ENCODE peak calls at places on chromosomes 2 and 18, in six cellular contexts. One of them, this sample, is unnamed.

GRCh38 chr2:102726128-102727087 is 35.4 kb upstream of the TMEM182 start:
- DNase-seq in stimulated activated CD4-positive, alpha-beta T cell treated with anti-CD3 and anti-CD28 coated beads, TNF-alpha, amount 100 ng/mL, for 1 hour: no peak
- DNase-seq in activated CD4-positive, alpha-beta T cell treated with anti-CD3 and anti-CD28 coated beads for 4 hours: no peak
- DNase-seq in stomach: peak; percentile 43
- DNase-seq in stromal cell of bone marrow: no peak
- DNase-seq in kidney tubule cell: no peak
- DNase-seq in this sample: no peak

GRCh38 chr2:74908763-74909444 is 49.5 kb upstream of the POLE4 start:
- DNase-seq in stimulated activated CD4-positive, alpha-beta T cell treated with anti-CD3 and anti-CD28 coated beads, TNF-alpha, amount 100 ng/mL, for 1 hour: no peak
- DNase-seq in activated CD4-positive, alpha-beta T cell treated with anti-CD3 and anti-CD28 coated beads for 4 hours: no peak
- DNase-seq in stomach: no peak
- DNase-seq in stromal cell of bone marrow: no peak
- DNase-seq in kidney tubule cell: peak; percentile 8
- DNase-seq in this sample: no peak

GRCh38 chr2:76749858-76750257 is 772.3 kb downstream of the LRRTM4 start:
- DNase-seq in stimulated activated CD4-positive, alpha-beta T cell treated with anti-CD3 and anti-CD28 coated beads, TNF-alpha, amount 100 ng/mL, for 1 hour: no peak
- DNase-seq in activated CD4-positive, alpha-beta T cell treated with anti-CD3 and anti-CD28 coated beads for 4 hours: no peak
- DNase-seq in stomach: no peak
- DNase-seq in stromal cell of bone marrow: no peak
- DNase-seq in kidney tubule cell: no peak
- DNase-seq in this sample: peak; percentile 56

GRCh38 chr2:175062787-175063585 is 57.8 kb upstream of the CHN1 start:
- DNase-seq in stimulated activated CD4-positive, alpha-beta T cell treated with anti-CD3 and anti-CD28 coated beads, TNF-alpha, amount 100 ng/mL, for 1 hour: no peak
- DNase-seq in activated CD4-positive, alpha-beta T cell treated with anti-CD3 and anti-CD28 coated beads for 4 hours: no peak
- DNase-seq in stomach: no peak
- DNase-seq in stromal cell of bone marrow: no peak
- DNase-seq in kidney tubule cell: no peak
- DNase-seq in this sample: no peak

GRCh38 chr2:121189011-121189410 is 96.0 kb downstream of the TFCP2L1 start:
- DNase-seq in stimulated activated CD4-positive, alpha-beta T cell treated with anti-CD3 and anti-CD28 coated beads, TNF-alpha, amount 100 ng/mL, for 1 hour: no peak
- DNase-seq in activated CD4-positive, alpha-beta T cell treated with anti-CD3 and anti-CD28 coated beads for 4 hours: no peak
- DNase-seq in stomach: no peak
- DNase-seq in stromal cell of bone marrow: no peak
- DNase-seq in kidney tubule cell: no peak
- DNase-seq in this sample: no peak

GRCh38 chr2:239721991-239722759 is 303.0 kb downstream of the NDUFA10 start:
- DNase-seq in stimulated activated CD4-positive, alpha-beta T cell treated with anti-CD3 and anti-CD28 coated beads, TNF-alpha, amount 100 ng/mL, for 1 hour: no peak
- DNase-seq in activated CD4-positive, alpha-beta T cell treated with anti-CD3 and anti-CD28 coated beads for 4 hours: no peak
- DNase-seq in stomach: peak; percentile 16
- DNase-seq in stromal cell of bone marrow: no peak
- DNase-seq in kidney tubule cell: no peak
- DNase-seq in this sample: no peak

GRCh38 chr2:3639653-3640052 is 18.3 kb upstream of the ALLC start:
- DNase-seq in stimulated activated CD4-positive, alpha-beta T cell treated with anti-CD3 and anti-CD28 coated beads, TNF-alpha, amount 100 ng/mL, for 1 hour: no peak
- DNase-seq in activated CD4-positive, alpha-beta T cell treated with anti-CD3 and anti-CD28 coated beads for 4 hours: no peak
- DNase-seq in stomach: peak; percentile 20
- DNase-seq in stromal cell of bone marrow: no peak
- DNase-seq in kidney tubule cell: no peak
- DNase-seq in this sample: no peak

GRCh38 chr18:9147440-9148238 is 11.1 kb downstream of the ANKRD12 start:
- DNase-seq in stimulated activated CD4-positive, alpha-beta T cell treated with anti-CD3 and anti-CD28 coated beads, TNF-alpha, amount 100 ng/mL, for 1 hour: no peak
- DNase-seq in activated CD4-positive, alpha-beta T cell treated with anti-CD3 and anti-CD28 coated beads for 4 hours: peak; percentile 16
- DNase-seq in stomach: no peak
- DNase-seq in stromal cell of bone marrow: peak; percentile 56
- DNase-seq in kidney tubule cell: peak; percentile 71
- DNase-seq in this sample: peak; percentile 60

GRCh38 chr2:16249269-16250055 is 309.1 kb downstream of the MYCN start:
- DNase-seq in stimulated activated CD4-positive, alpha-beta T cell treated with anti-CD3 and anti-CD28 coated beads, TNF-alpha, amount 100 ng/mL, for 1 hour: no peak
- DNase-seq in activated CD4-positive, alpha-beta T cell treated with anti-CD3 and anti-CD28 coated beads for 4 hours: no peak
- DNase-seq in stomach: no peak
- DNase-seq in stromal cell of bone marrow: no peak
- DNase-seq in kidney tubule cell: no peak
- DNase-seq in this sample: no peak

GRCh38 chr2:231902598-231902997 is 23.6 kb downstream of the NPPC start:
- DNase-seq in stimulated activated CD4-positive, alpha-beta T cell treated with anti-CD3 and anti-CD28 coated beads, TNF-alpha, amount 100 ng/mL, for 1 hour: no peak
- DNase-seq in activated CD4-positive, alpha-beta T cell treated with anti-CD3 and anti-CD28 coated beads for 4 hours: no peak
- DNase-seq in stomach: no peak
- DNase-seq in stromal cell of bone marrow: no peak
- DNase-seq in kidney tubule cell: no peak
- DNase-seq in this sample: no peak

GRCh38 chr18:35131387-35132283 is 90.4 kb downstream of the MAPRE2 start:
- DNase-seq in stimulated activated CD4-positive, alpha-beta T cell treated with anti-CD3 and anti-CD28 coated beads, TNF-alpha, amount 100 ng/mL, for 1 hour: no peak
- DNase-seq in activated CD4-positive, alpha-beta T cell treated with anti-CD3 and anti-CD28 coated beads for 4 hours: no peak
- DNase-seq in stomach: no peak
- DNase-seq in stromal cell of bone marrow: no peak
- DNase-seq in kidney tubule cell: no peak
- DNase-seq in this sample: peak; percentile 27

GRCh38 chr2:61535449-61535848 is 2.7 kb downstream of the XPO1 start:
- DNase-seq in stimulated activated CD4-positive, alpha-beta T cell treated with anti-CD3 and anti-CD28 coated beads, TNF-alpha, amount 100 ng/mL, for 1 hour: no peak
- DNase-seq in activated CD4-positive, alpha-beta T cell treated with anti-CD3 and anti-CD28 coated beads for 4 hours: no peak
- DNase-seq in stomach: no peak
- DNase-seq in stromal cell of bone marrow: no peak
- DNase-seq in kidney tubule cell: no peak
- DNase-seq in this sample: no peak

GRCh38 chr2:40242315-40242714 is 209.6 kb downstream of the SLC8A1 start:
- DNase-seq in stimulated activated CD4-positive, alpha-beta T cell treated with anti-CD3 and anti-CD28 coated beads, TNF-alpha, amount 100 ng/mL, for 1 hour: no peak
- DNase-seq in activated CD4-positive, alpha-beta T cell treated with anti-CD3 and anti-CD28 coated beads for 4 hours: no peak
- DNase-seq in stomach: no peak
- DNase-seq in stromal cell of bone marrow: no peak
- DNase-seq in kidney tubule cell: no peak
- DNase-seq in this sample: no peak

GRCh38 chr18:57438669-57439616 is 3.8 kb downstream of the ONECUT2 start:
- DNase-seq in stimulated activated CD4-positive, alpha-beta T cell treated with anti-CD3 and anti-CD28 coated beads, TNF-alpha, amount 100 ng/mL, for 1 hour: no peak
- DNase-seq in activated CD4-positive, alpha-beta T cell treated with anti-CD3 and anti-CD28 coated beads for 4 hours: no peak
- DNase-seq in stomach: no peak
- DNase-seq in stromal cell of bone marrow: no peak
- DNase-seq in kidney tubule cell: peak; percentile 29
- DNase-seq in this sample: no peak

GRCh38 chr18:21484851-21485636 is 115.5 kb downstream of the ESCO1 start:
- DNase-seq in stimulated activated CD4-positive, alpha-beta T cell treated with anti-CD3 and anti-CD28 coated beads, TNF-alpha, amount 100 ng/mL, for 1 hour: no peak
- DNase-seq in activated CD4-positive, alpha-beta T cell treated with anti-CD3 and anti-CD28 coated beads for 4 hours: no peak
- DNase-seq in stomach: no peak
- DNase-seq in stromal cell of bone marrow: no peak
- DNase-seq in kidney tubule cell: no peak
- DNase-seq in this sample: peak; percentile 36

GRCh38 chr2:32008811-32009478 is 1.9 kb downstream of the MEMO1 start:
- DNase-seq in stimulated activated CD4-positive, alpha-beta T cell treated with anti-CD3 and anti-CD28 coated beads, TNF-alpha, amount 100 ng/mL, for 1 hour: no peak
- DNase-seq in activated CD4-positive, alpha-beta T cell treated with anti-CD3 and anti-CD28 coated beads for 4 hours: peak; percentile 5
- DNase-seq in stomach: no peak
- DNase-seq in stromal cell of bone marrow: no peak
- DNase-seq in kidney tubule cell: peak; percentile 38
- DNase-seq in this sample: no peak

GRCh38 chr2:119744335-119744939 is 15.3 kb upstream of the PTPN4 start:
- DNase-seq in stimulated activated CD4-positive, alpha-beta T cell treated with anti-CD3 and anti-CD28 coated beads, TNF-alpha, amount 100 ng/mL, for 1 hour: no peak
- DNase-seq in activated CD4-positive, alpha-beta T cell treated with anti-CD3 and anti-CD28 coated beads for 4 hours: no peak
- DNase-seq in stomach: peak; percentile 53
- DNase-seq in stromal cell of bone marrow: no peak
- DNase-seq in kidney tubule cell: peak; percentile 92
- DNase-seq in this sample: peak; percentile 82

GRCh38 chr18:9215221-9215933 is 78.8 kb downstream of the ANKRD12 start:
- DNase-seq in stimulated activated CD4-positive, alpha-beta T cell treated with anti-CD3 and anti-CD28 coated beads, TNF-alpha, amount 100 ng/mL, for 1 hour: no peak
- DNase-seq in activated CD4-positive, alpha-beta T cell treated with anti-CD3 and anti-CD28 coated beads for 4 hours: no peak
- DNase-seq in stomach: no peak
- DNase-seq in stromal cell of bone marrow: no peak
- DNase-seq in kidney tubule cell: no peak
- DNase-seq in this sample: no peak

GRCh38 chr18:10436160-10436559 is 18.3 kb upstream of the APCDD1 start:
- DNase-seq in stimulated activated CD4-positive, alpha-beta T cell treated with anti-CD3 and anti-CD28 coated beads, TNF-alpha, amount 100 ng/mL, for 1 hour: no peak
- DNase-seq in activated CD4-positive, alpha-beta T cell treated with anti-CD3 and anti-CD28 coated beads for 4 hours: no peak
- DNase-seq in stomach: no peak
- DNase-seq in stromal cell of bone marrow: no peak
- DNase-seq in kidney tubule cell: no peak
- DNase-seq in this sample: no peak

GRCh38 chr2:10668402-10669012 is 21.3 kb downstream of the NOL10 start:
- DNase-seq in stimulated activated CD4-positive, alpha-beta T cell treated with anti-CD3 and anti-CD28 coated beads, TNF-alpha, amount 100 ng/mL, for 1 hour: no peak
- DNase-seq in activated CD4-positive, alpha-beta T cell treated with anti-CD3 and anti-CD28 coated beads for 4 hours: no peak
- DNase-seq in stomach: no peak
- DNase-seq in stromal cell of bone marrow: peak; percentile 36
- DNase-seq in kidney tubule cell: peak; percentile 71
- DNase-seq in this sample: peak; percentile 46

GRCh38 chr2:179809606-179810005 is 51.8 kb downstream of the ZNF385B start:
- DNase-seq in stimulated activated CD4-positive, alpha-beta T cell treated with anti-CD3 and anti-CD28 coated beads, TNF-alpha, amount 100 ng/mL, for 1 hour: no peak
- DNase-seq in activated CD4-positive, alpha-beta T cell treated with anti-CD3 and anti-CD28 coated beads for 4 hours: no peak
- DNase-seq in stomach: no peak
- DNase-seq in stromal cell of bone marrow: no peak
- DNase-seq in kidney tubule cell: no peak
- DNase-seq in this sample: no peak

GRCh38 chr2:9473985-9474360 is 378 bp upstream of the IAH1 start:
- DNase-seq in stimulated activated CD4-positive, alpha-beta T cell treated with anti-CD3 and anti-CD28 coated beads, TNF-alpha, amount 100 ng/mL, for 1 hour: peak; percentile 27
- DNase-seq in activated CD4-positive, alpha-beta T cell treated with anti-CD3 and anti-CD28 coated beads for 4 hours: peak; percentile 73
- DNase-seq in stomach: peak; percentile 51
- DNase-seq in stromal cell of bone marrow: no peak
- DNase-seq in kidney tubule cell: no peak
- DNase-seq in this sample: no peak

GRCh38 chr2:46983065-46983801 is 67.6 kb upstream of the MCFD2 start:
- DNase-seq in stimulated activated CD4-positive, alpha-beta T cell treated with anti-CD3 and anti-CD28 coated beads, TNF-alpha, amount 100 ng/mL, for 1 hour: no peak
- DNase-seq in activated CD4-positive, alpha-beta T cell treated with anti-CD3 and anti-CD28 coated beads for 4 hours: no peak
- DNase-seq in stomach: peak; percentile 33
- DNase-seq in stromal cell of bone marrow: peak; percentile 43
- DNase-seq in kidney tubule cell: peak; percentile 34
- DNase-seq in this sample: peak; percentile 61

GRCh38 chr2:41127351-41127750 is 675.5 kb upstream of the SLC8A1 start:
- DNase-seq in stimulated activated CD4-positive, alpha-beta T cell treated with anti-CD3 and anti-CD28 coated beads, TNF-alpha, amount 100 ng/mL, for 1 hour: no peak
- DNase-seq in activated CD4-positive, alpha-beta T cell treated with anti-CD3 and anti-CD28 coated beads for 4 hours: no peak
- DNase-seq in stomach: no peak
- DNase-seq in stromal cell of bone marrow: no peak
- DNase-seq in kidney tubule cell: no peak
- DNase-seq in this sample: peak; percentile 2

GRCh38 chr2:3651686-3652516 is 6.1 kb upstream of the ALLC start:
- DNase-seq in stimulated activated CD4-positive, alpha-beta T cell treated with anti-CD3 and anti-CD28 coated beads, TNF-alpha, amount 100 ng/mL, for 1 hour: peak; percentile 21
- DNase-seq in activated CD4-positive, alpha-beta T cell treated with anti-CD3 and anti-CD28 coated beads for 4 hours: peak; percentile 49
- DNase-seq in stomach: peak; percentile 62
- DNase-seq in stromal cell of bone marrow: no peak
- DNase-seq in kidney tubule cell: peak; percentile 40
- DNase-seq in this sample: no peak

GRCh38 chr2:120825370-120826259 is 89.9 kb downstream of the GLI2 start:
- DNase-seq in stimulated activated CD4-positive, alpha-beta T cell treated with anti-CD3 and anti-CD28 coated beads, TNF-alpha, amount 100 ng/mL, for 1 hour: no peak
- DNase-seq in activated CD4-positive, alpha-beta T cell treated with anti-CD3 and anti-CD28 coated beads for 4 hours: no peak
- DNase-seq in stomach: no peak
- DNase-seq in stromal cell of bone marrow: no peak
- DNase-seq in kidney tubule cell: no peak
- DNase-seq in this sample: no peak

GRCh38 chr2:146412625-146413024 is 1432.2 kb upstream of the ACVR2A start:
- DNase-seq in stimulated activated CD4-positive, alpha-beta T cell treated with anti-CD3 and anti-CD28 coated beads, TNF-alpha, amount 100 ng/mL, for 1 hour: no peak
- DNase-seq in activated CD4-positive, alpha-beta T cell treated with anti-CD3 and anti-CD28 coated beads for 4 hours: no peak
- DNase-seq in stomach: no peak
- DNase-seq in stromal cell of bone marrow: no peak
- DNase-seq in kidney tubule cell: no peak
- DNase-seq in this sample: no peak

GRCh38 chr2:239459056-239459455 is 58.2 kb upstream of the HDAC4 start:
- DNase-seq in stimulated activated CD4-positive, alpha-beta T cell treated with anti-CD3 and anti-CD28 coated beads, TNF-alpha, amount 100 ng/mL, for 1 hour: no peak
- DNase-seq in activated CD4-positive, alpha-beta T cell treated with anti-CD3 and anti-CD28 coated beads for 4 hours: no peak
- DNase-seq in stomach: peak; percentile 18
- DNase-seq in stromal cell of bone marrow: no peak
- DNase-seq in kidney tubule cell: no peak
- DNase-seq in this sample: no peak

GRCh38 chr2:3127710-3128109 is 249.9 kb downstream of the EIPR1 start:
- DNase-seq in stimulated activated CD4-positive, alpha-beta T cell treated with anti-CD3 and anti-CD28 coated beads, TNF-alpha, amount 100 ng/mL, for 1 hour: no peak
- DNase-seq in activated CD4-positive, alpha-beta T cell treated with anti-CD3 and anti-CD28 coated beads for 4 hours: no peak
- DNase-seq in stomach: no peak
- DNase-seq in stromal cell of bone marrow: no peak
- DNase-seq in kidney tubule cell: no peak
- DNase-seq in this sample: no peak

GRCh38 chr18:37668971-37669747 is 103.6 kb upstream of the CELF4 start:
- DNase-seq in stimulated activated CD4-positive, alpha-beta T cell treated with anti-CD3 and anti-CD28 coated beads, TNF-alpha, amount 100 ng/mL, for 1 hour: no peak
- DNase-seq in activated CD4-positive, alpha-beta T cell treated with anti-CD3 and anti-CD28 coated beads for 4 hours: no peak
- DNase-seq in stomach: no peak
- DNase-seq in stromal cell of bone marrow: no peak
- DNase-seq in kidney tubule cell: no peak
- DNase-seq in this sample: peak; percentile 10